ENCODE peak calls at places on chromosomes 4 and X, in ten cellular contexts. One of them, this sample, is unnamed.
A peak's percentile ranks its signal among the peaks of the same experiment; 100 is the strongest.

GRCh38 chr4:12555011-12555410 is 929.1 kb downstream of the RAB28 start:
- DNase-seq in stimulated activated CD8-positive, alpha-beta memory T cell treated with anti-CD3 and anti-CD28 coated beads, Interleukin-4, amount 100 ng/mL, for 24 hours: no peak
- DNase-seq in memory B cell: no peak
- DNase-seq in NCI-H1092: no peak
- DNase-seq in activated gamma-delta T cell: no peak
- DNase-seq in foreskin keratinocyte: peak; percentile 15
- DNase-seq in HCEC 1CT: no peak
- DNase-seq in cerebellar nuclear complex: no peak
- DNase-seq in RWPE1: peak; percentile 3
- DNase-seq in stimulated activated naive CD8-positive, alpha-beta T cell treated with anti-CD3 and anti-CD28 coated beads, Interleukin-15, Interleukin-2, amounts not matched to agents 100 U/mL and 50 U/mL, for 24 hours: no peak
- DNase-seq in this sample: no peak

GRCh38 chr4:12445711-12446110 is 1017.0 kb upstream of the HS3ST1 start:
- DNase-seq in stimulated activated CD8-positive, alpha-beta memory T cell treated with anti-CD3 and anti-CD28 coated beads, Interleukin-4, amount 100 ng/mL, for 24 hours: no peak
- DNase-seq in memory B cell: no peak
- DNase-seq in NCI-H1092: no peak
- DNase-seq in activated gamma-delta T cell: no peak
- DNase-seq in foreskin keratinocyte: no peak
- DNase-seq in HCEC 1CT: no peak
- DNase-seq in cerebellar nuclear complex: no peak
- DNase-seq in RWPE1: no peak
- DNase-seq in stimulated activated naive CD8-positive, alpha-beta T cell treated with anti-CD3 and anti-CD28 coated beads, Interleukin-15, Interleukin-2, amounts not matched to agents 100 U/mL and 50 U/mL, for 24 hours: no peak
- DNase-seq in this sample: no peak

GRCh38 chr4:52574036-52574435 is 85.1 kb downstream of the USP46 start:
- DNase-seq in stimulated activated CD8-positive, alpha-beta memory T cell treated with anti-CD3 and anti-CD28 coated beads, Interleukin-4, amount 100 ng/mL, for 24 hours: no peak
- DNase-seq in memory B cell: no peak
- DNase-seq in NCI-H1092: no peak
- DNase-seq in activated gamma-delta T cell: no peak
- DNase-seq in foreskin keratinocyte: peak; percentile 31
- DNase-seq in HCEC 1CT: peak; percentile 4
- DNase-seq in cerebellar nuclear complex: no peak
- DNase-seq in RWPE1: no peak
- DNase-seq in stimulated activated naive CD8-positive, alpha-beta T cell treated with anti-CD3 and anti-CD28 coated beads, Interleukin-15, Interleukin-2, amounts not matched to agents 100 U/mL and 50 U/mL, for 24 hours: no peak
- DNase-seq in this sample: no peak

GRCh38 chr4:146202665-146203064 is 11.7 kb upstream of the REELD1 start:
- DNase-seq in stimulated activated CD8-positive, alpha-beta memory T cell treated with anti-CD3 and anti-CD28 coated beads, Interleukin-4, amount 100 ng/mL, for 24 hours: no peak
- DNase-seq in memory B cell: no peak
- DNase-seq in NCI-H1092: no peak
- DNase-seq in activated gamma-delta T cell: no peak
- DNase-seq in foreskin keratinocyte: no peak
- DNase-seq in HCEC 1CT: no peak
- DNase-seq in cerebellar nuclear complex: no peak
- DNase-seq in RWPE1: no peak
- DNase-seq in stimulated activated naive CD8-positive, alpha-beta T cell treated with anti-CD3 and anti-CD28 coated beads, Interleukin-15, Interleukin-2, amounts not matched to agents 100 U/mL and 50 U/mL, for 24 hours: no peak
- DNase-seq in this sample: no peak

GRCh38 chr4:2484993-2485392 is 16.1 kb downstream of the RNF4 start:
- DNase-seq in stimulated activated CD8-positive, alpha-beta memory T cell treated with anti-CD3 and anti-CD28 coated beads, Interleukin-4, amount 100 ng/mL, for 24 hours: peak; percentile 34
- DNase-seq in memory B cell: peak; percentile 81
- DNase-seq in NCI-H1092: no peak
- DNase-seq in activated gamma-delta T cell: peak; percentile 16
- DNase-seq in foreskin keratinocyte: no peak
- DNase-seq in HCEC 1CT: no peak
- DNase-seq in cerebellar nuclear complex: no peak
- DNase-seq in RWPE1: no peak
- DNase-seq in stimulated activated naive CD8-positive, alpha-beta T cell treated with anti-CD3 and anti-CD28 coated beads, Interleukin-15, Interleukin-2, amounts not matched to agents 100 U/mL and 50 U/mL, for 24 hours: peak; percentile 58
- DNase-seq in this sample: peak; percentile 80

GRCh38 chrX:54029543-54030143 is 14.6 kb downstream of the PHF8 start:
- DNase-seq in stimulated activated CD8-positive, alpha-beta memory T cell treated with anti-CD3 and anti-CD28 coated beads, Interleukin-4, amount 100 ng/mL, for 24 hours: no peak
- DNase-seq in memory B cell: no peak
- DNase-seq in NCI-H1092: peak; percentile 28
- DNase-seq in activated gamma-delta T cell: no peak
- DNase-seq in foreskin keratinocyte: peak; percentile 28
- DNase-seq in HCEC 1CT: no peak
- DNase-seq in cerebellar nuclear complex: no peak
- DNase-seq in RWPE1: peak; percentile 16
- DNase-seq in stimulated activated naive CD8-positive, alpha-beta T cell treated with anti-CD3 and anti-CD28 coated beads, Interleukin-15, Interleukin-2, amounts not matched to agents 100 U/mL and 50 U/mL, for 24 hours: no peak
- DNase-seq in this sample: no peak

GRCh38 chr4:130210871-130211270 is 1114.9 kb downstream of the C4orf33 start:
- DNase-seq in stimulated activated CD8-positive, alpha-beta memory T cell treated with anti-CD3 and anti-CD28 coated beads, Interleukin-4, amount 100 ng/mL, for 24 hours: no peak
- DNase-seq in memory B cell: no peak
- DNase-seq in NCI-H1092: no peak
- DNase-seq in activated gamma-delta T cell: no peak
- DNase-seq in foreskin keratinocyte: peak; percentile 80
- DNase-seq in HCEC 1CT: peak; percentile 74
- DNase-seq in cerebellar nuclear complex: no peak
- DNase-seq in RWPE1: peak; percentile 13
- DNase-seq in stimulated activated naive CD8-positive, alpha-beta T cell treated with anti-CD3 and anti-CD28 coated beads, Interleukin-15, Interleukin-2, amounts not matched to agents 100 U/mL and 50 U/mL, for 24 hours: no peak
- DNase-seq in this sample: no peak

GRCh38 chrX:122220644-122221373 is 963.3 kb upstream of the GRIA3 start:
- DNase-seq in stimulated activated CD8-positive, alpha-beta memory T cell treated with anti-CD3 and anti-CD28 coated beads, Interleukin-4, amount 100 ng/mL, for 24 hours: no peak
- DNase-seq in memory B cell: no peak
- DNase-seq in NCI-H1092: no peak
- DNase-seq in activated gamma-delta T cell: no peak
- DNase-seq in foreskin keratinocyte: no peak
- DNase-seq in HCEC 1CT: no peak
- DNase-seq in cerebellar nuclear complex: no peak
- DNase-seq in RWPE1: no peak
- DNase-seq in stimulated activated naive CD8-positive, alpha-beta T cell treated with anti-CD3 and anti-CD28 coated beads, Interleukin-15, Interleukin-2, amounts not matched to agents 100 U/mL and 50 U/mL, for 24 hours: no peak
- DNase-seq in this sample: no peak

GRCh38 chrX:11105080-11105479 is 6.1 kb upstream of the HCCS start:
- DNase-seq in stimulated activated CD8-positive, alpha-beta memory T cell treated with anti-CD3 and anti-CD28 coated beads, Interleukin-4, amount 100 ng/mL, for 24 hours: no peak
- DNase-seq in memory B cell: no peak
- DNase-seq in NCI-H1092: no peak
- DNase-seq in activated gamma-delta T cell: no peak
- DNase-seq in foreskin keratinocyte: peak; percentile 76
- DNase-seq in HCEC 1CT: peak; percentile 50
- DNase-seq in cerebellar nuclear complex: no peak
- DNase-seq in RWPE1: peak; percentile 56
- DNase-seq in stimulated activated naive CD8-positive, alpha-beta T cell treated with anti-CD3 and anti-CD28 coated beads, Interleukin-15, Interleukin-2, amounts not matched to agents 100 U/mL and 50 U/mL, for 24 hours: no peak
- DNase-seq in this sample: no peak

GRCh38 chrX:71067727-71068051 is 445 bp downstream of the SNX12 start:
- DNase-seq in stimulated activated CD8-positive, alpha-beta memory T cell treated with anti-CD3 and anti-CD28 coated beads, Interleukin-4, amount 100 ng/mL, for 24 hours: no peak
- DNase-seq in memory B cell: no peak
- DNase-seq in NCI-H1092: no peak
- DNase-seq in activated gamma-delta T cell: no peak
- DNase-seq in foreskin keratinocyte: no peak
- DNase-seq in HCEC 1CT: no peak
- DNase-seq in cerebellar nuclear complex: peak; percentile 31
- DNase-seq in RWPE1: no peak
- DNase-seq in stimulated activated naive CD8-positive, alpha-beta T cell treated with anti-CD3 and anti-CD28 coated beads, Interleukin-15, Interleukin-2, amounts not matched to agents 100 U/mL and 50 U/mL, for 24 hours: no peak
- DNase-seq in this sample: no peak

GRCh38 chr4:123809864-123810263 is 413.3 kb downstream of the SPRY1 start:
- DNase-seq in stimulated activated CD8-positive, alpha-beta memory T cell treated with anti-CD3 and anti-CD28 coated beads, Interleukin-4, amount 100 ng/mL, for 24 hours: no peak
- DNase-seq in memory B cell: no peak
- DNase-seq in NCI-H1092: no peak
- DNase-seq in activated gamma-delta T cell: no peak
- DNase-seq in foreskin keratinocyte: no peak
- DNase-seq in HCEC 1CT: no peak
- DNase-seq in cerebellar nuclear complex: no peak
- DNase-seq in RWPE1: no peak
- DNase-seq in stimulated activated naive CD8-positive, alpha-beta T cell treated with anti-CD3 and anti-CD28 coated beads, Interleukin-15, Interleukin-2, amounts not matched to agents 100 U/mL and 50 U/mL, for 24 hours: no peak
- DNase-seq in this sample: no peak

GRCh38 chrX:73215263-73215662 is 612 bp upstream of the NAP1L2 start:
- DNase-seq in stimulated activated CD8-positive, alpha-beta memory T cell treated with anti-CD3 and anti-CD28 coated beads, Interleukin-4, amount 100 ng/mL, for 24 hours: no peak
- DNase-seq in memory B cell: no peak
- DNase-seq in NCI-H1092: no peak
- DNase-seq in activated gamma-delta T cell: no peak
- DNase-seq in foreskin keratinocyte: no peak
- DNase-seq in HCEC 1CT: no peak
- DNase-seq in cerebellar nuclear complex: no peak
- DNase-seq in RWPE1: no peak
- DNase-seq in stimulated activated naive CD8-positive, alpha-beta T cell treated with anti-CD3 and anti-CD28 coated beads, Interleukin-15, Interleukin-2, amounts not matched to agents 100 U/mL and 50 U/mL, for 24 hours: no peak
- DNase-seq in this sample: peak; percentile 9

GRCh38 chr4:32826169-32826568 is 2106.0 kb downstream of the PCDH7 start:
- DNase-seq in stimulated activated CD8-positive, alpha-beta memory T cell treated with anti-CD3 and anti-CD28 coated beads, Interleukin-4, amount 100 ng/mL, for 24 hours: no peak
- DNase-seq in memory B cell: no peak
- DNase-seq in NCI-H1092: no peak
- DNase-seq in activated gamma-delta T cell: no peak
- DNase-seq in foreskin keratinocyte: peak; percentile 19
- DNase-seq in HCEC 1CT: no peak
- DNase-seq in cerebellar nuclear complex: no peak
- DNase-seq in RWPE1: no peak
- DNase-seq in stimulated activated naive CD8-positive, alpha-beta T cell treated with anti-CD3 and anti-CD28 coated beads, Interleukin-15, Interleukin-2, amounts not matched to agents 100 U/mL and 50 U/mL, for 24 hours: no peak
- DNase-seq in this sample: no peak

GRCh38 chr4:19735012-19735411 is 516.7 kb upstream of the SLIT2 start:
- DNase-seq in stimulated activated CD8-positive, alpha-beta memory T cell treated with anti-CD3 and anti-CD28 coated beads, Interleukin-4, amount 100 ng/mL, for 24 hours: no peak
- DNase-seq in memory B cell: no peak
- DNase-seq in NCI-H1092: no peak
- DNase-seq in activated gamma-delta T cell: no peak
- DNase-seq in foreskin keratinocyte: no peak
- DNase-seq in HCEC 1CT: no peak
- DNase-seq in cerebellar nuclear complex: no peak
- DNase-seq in RWPE1: no peak
- DNase-seq in stimulated activated naive CD8-positive, alpha-beta T cell treated with anti-CD3 and anti-CD28 coated beads, Interleukin-15, Interleukin-2, amounts not matched to agents 100 U/mL and 50 U/mL, for 24 hours: no peak
- DNase-seq in this sample: no peak

GRCh38 chr4:168434993-168435392 is 45.3 kb downstream of the DDX60L start:
- DNase-seq in stimulated activated CD8-positive, alpha-beta memory T cell treated with anti-CD3 and anti-CD28 coated beads, Interleukin-4, amount 100 ng/mL, for 24 hours: no peak
- DNase-seq in memory B cell: no peak
- DNase-seq in NCI-H1092: no peak
- DNase-seq in activated gamma-delta T cell: no peak
- DNase-seq in foreskin keratinocyte: no peak
- DNase-seq in HCEC 1CT: no peak
- DNase-seq in cerebellar nuclear complex: no peak
- DNase-seq in RWPE1: no peak
- DNase-seq in stimulated activated naive CD8-positive, alpha-beta T cell treated with anti-CD3 and anti-CD28 coated beads, Interleukin-15, Interleukin-2, amounts not matched to agents 100 U/mL and 50 U/mL, for 24 hours: no peak
- DNase-seq in this sample: no peak

GRCh38 chrX:33336783-33337182 is 125.4 kb upstream of the DMD start:
- DNase-seq in stimulated activated CD8-positive, alpha-beta memory T cell treated with anti-CD3 and anti-CD28 coated beads, Interleukin-4, amount 100 ng/mL, for 24 hours: no peak
- DNase-seq in memory B cell: no peak
- DNase-seq in NCI-H1092: no peak
- DNase-seq in activated gamma-delta T cell: no peak
- DNase-seq in foreskin keratinocyte: peak; percentile 26
- DNase-seq in HCEC 1CT: peak; percentile 49
- DNase-seq in cerebellar nuclear complex: no peak
- DNase-seq in RWPE1: peak; percentile 3
- DNase-seq in stimulated activated naive CD8-positive, alpha-beta T cell treated with anti-CD3 and anti-CD28 coated beads, Interleukin-15, Interleukin-2, amounts not matched to agents 100 U/mL and 50 U/mL, for 24 hours: no peak
- DNase-seq in this sample: no peak

GRCh38 chr4:99234331-99235010 is 15.4 kb upstream of the ADH6 start:
- DNase-seq in stimulated activated CD8-positive, alpha-beta memory T cell treated with anti-CD3 and anti-CD28 coated beads, Interleukin-4, amount 100 ng/mL, for 24 hours: no peak
- DNase-seq in memory B cell: no peak
- DNase-seq in NCI-H1092: no peak
- DNase-seq in activated gamma-delta T cell: no peak
- DNase-seq in foreskin keratinocyte: no peak
- DNase-seq in HCEC 1CT: no peak
- DNase-seq in cerebellar nuclear complex: no peak
- DNase-seq in RWPE1: no peak
- DNase-seq in stimulated activated naive CD8-positive, alpha-beta T cell treated with anti-CD3 and anti-CD28 coated beads, Interleukin-15, Interleukin-2, amounts not matched to agents 100 U/mL and 50 U/mL, for 24 hours: no peak
- DNase-seq in this sample: no peak

GRCh38 chrX:20680998-20681397 is 414.3 kb upstream of the RPS6KA3 start:
- DNase-seq in stimulated activated CD8-positive, alpha-beta memory T cell treated with anti-CD3 and anti-CD28 coated beads, Interleukin-4, amount 100 ng/mL, for 24 hours: no peak
- DNase-seq in memory B cell: no peak
- DNase-seq in NCI-H1092: no peak
- DNase-seq in activated gamma-delta T cell: no peak
- DNase-seq in foreskin keratinocyte: peak; percentile 1
- DNase-seq in HCEC 1CT: no peak
- DNase-seq in cerebellar nuclear complex: no peak
- DNase-seq in RWPE1: no peak
- DNase-seq in stimulated activated naive CD8-positive, alpha-beta T cell treated with anti-CD3 and anti-CD28 coated beads, Interleukin-15, Interleukin-2, amounts not matched to agents 100 U/mL and 50 U/mL, for 24 hours: no peak
- DNase-seq in this sample: no peak

GRCh38 chr4:85686398-85686797 is 211.4 kb downstream of the ARHGAP24 start:
- DNase-seq in stimulated activated CD8-positive, alpha-beta memory T cell treated with anti-CD3 and anti-CD28 coated beads, Interleukin-4, amount 100 ng/mL, for 24 hours: no peak
- DNase-seq in memory B cell: no peak
- DNase-seq in NCI-H1092: no peak
- DNase-seq in activated gamma-delta T cell: no peak
- DNase-seq in foreskin keratinocyte: no peak
- DNase-seq in HCEC 1CT: no peak
- DNase-seq in cerebellar nuclear complex: no peak
- DNase-seq in RWPE1: no peak
- DNase-seq in stimulated activated naive CD8-positive, alpha-beta T cell treated with anti-CD3 and anti-CD28 coated beads, Interleukin-15, Interleukin-2, amounts not matched to agents 100 U/mL and 50 U/mL, for 24 hours: no peak
- DNase-seq in this sample: no peak

GRCh38 chr4:156303708-156304107 is 350.0 kb upstream of the CTSO start:
- DNase-seq in stimulated activated CD8-positive, alpha-beta memory T cell treated with anti-CD3 and anti-CD28 coated beads, Interleukin-4, amount 100 ng/mL, for 24 hours: no peak
- DNase-seq in memory B cell: no peak
- DNase-seq in NCI-H1092: peak; percentile 51
- DNase-seq in activated gamma-delta T cell: no peak
- DNase-seq in foreskin keratinocyte: no peak
- DNase-seq in HCEC 1CT: no peak
- DNase-seq in cerebellar nuclear complex: no peak
- DNase-seq in RWPE1: no peak
- DNase-seq in stimulated activated naive CD8-positive, alpha-beta T cell treated with anti-CD3 and anti-CD28 coated beads, Interleukin-15, Interleukin-2, amounts not matched to agents 100 U/mL and 50 U/mL, for 24 hours: no peak
- DNase-seq in this sample: no peak

GRCh38 chr4:130636486-130636885 is 1540.5 kb downstream of the C4orf33 start:
- DNase-seq in stimulated activated CD8-positive, alpha-beta memory T cell treated with anti-CD3 and anti-CD28 coated beads, Interleukin-4, amount 100 ng/mL, for 24 hours: no peak
- DNase-seq in memory B cell: no peak
- DNase-seq in NCI-H1092: no peak
- DNase-seq in activated gamma-delta T cell: no peak
- DNase-seq in foreskin keratinocyte: no peak
- DNase-seq in HCEC 1CT: no peak
- DNase-seq in cerebellar nuclear complex: no peak
- DNase-seq in RWPE1: no peak
- DNase-seq in stimulated activated naive CD8-positive, alpha-beta T cell treated with anti-CD3 and anti-CD28 coated beads, Interleukin-15, Interleukin-2, amounts not matched to agents 100 U/mL and 50 U/mL, for 24 hours: no peak
- DNase-seq in this sample: no peak

GRCh38 chr4:180152831-180153230 is 2090.4 kb upstream of the TENM3 start:
- DNase-seq in stimulated activated CD8-positive, alpha-beta memory T cell treated with anti-CD3 and anti-CD28 coated beads, Interleukin-4, amount 100 ng/mL, for 24 hours: no peak
- DNase-seq in memory B cell: no peak
- DNase-seq in NCI-H1092: no peak
- DNase-seq in activated gamma-delta T cell: no peak
- DNase-seq in foreskin keratinocyte: no peak
- DNase-seq in HCEC 1CT: no peak
- DNase-seq in cerebellar nuclear complex: no peak
- DNase-seq in RWPE1: no peak
- DNase-seq in stimulated activated naive CD8-positive, alpha-beta T cell treated with anti-CD3 and anti-CD28 coated beads, Interleukin-15, Interleukin-2, amounts not matched to agents 100 U/mL and 50 U/mL, for 24 hours: no peak
- DNase-seq in this sample: no peak

GRCh38 chr4:138392751-138393308 is 150.7 kb upstream of the SLC7A11 start:
- DNase-seq in stimulated activated CD8-positive, alpha-beta memory T cell treated with anti-CD3 and anti-CD28 coated beads, Interleukin-4, amount 100 ng/mL, for 24 hours: no peak
- DNase-seq in memory B cell: no peak
- DNase-seq in NCI-H1092: no peak
- DNase-seq in activated gamma-delta T cell: no peak
- DNase-seq in foreskin keratinocyte: no peak
- DNase-seq in HCEC 1CT: no peak
- DNase-seq in cerebellar nuclear complex: no peak
- DNase-seq in RWPE1: no peak
- DNase-seq in stimulated activated naive CD8-positive, alpha-beta T cell treated with anti-CD3 and anti-CD28 coated beads, Interleukin-15, Interleukin-2, amounts not matched to agents 100 U/mL and 50 U/mL, for 24 hours: no peak
- DNase-seq in this sample: no peak

GRCh38 chr4:187602339-187603092 is 393.1 kb upstream of the ZFP42 start:
- DNase-seq in stimulated activated CD8-positive, alpha-beta memory T cell treated with anti-CD3 and anti-CD28 coated beads, Interleukin-4, amount 100 ng/mL, for 24 hours: no peak
- DNase-seq in memory B cell: no peak
- DNase-seq in NCI-H1092: no peak
- DNase-seq in activated gamma-delta T cell: no peak
- DNase-seq in foreskin keratinocyte: peak; percentile 88
- DNase-seq in HCEC 1CT: peak; percentile 59
- DNase-seq in cerebellar nuclear complex: no peak
- DNase-seq in RWPE1: peak; percentile 20
- DNase-seq in stimulated activated naive CD8-positive, alpha-beta T cell treated with anti-CD3 and anti-CD28 coated beads, Interleukin-15, Interleukin-2, amounts not matched to agents 100 U/mL and 50 U/mL, for 24 hours: no peak
- DNase-seq in this sample: no peak

GRCh38 chrX:24870143-24870542 is 145.6 kb downstream of the ARX start:
- DNase-seq in stimulated activated CD8-positive, alpha-beta memory T cell treated with anti-CD3 and anti-CD28 coated beads, Interleukin-4, amount 100 ng/mL, for 24 hours: no peak
- DNase-seq in memory B cell: no peak
- DNase-seq in NCI-H1092: no peak
- DNase-seq in activated gamma-delta T cell: no peak
- DNase-seq in foreskin keratinocyte: peak; percentile 16
- DNase-seq in HCEC 1CT: peak; percentile 40
- DNase-seq in cerebellar nuclear complex: no peak
- DNase-seq in RWPE1: no peak
- DNase-seq in stimulated activated naive CD8-positive, alpha-beta T cell treated with anti-CD3 and anti-CD28 coated beads, Interleukin-15, Interleukin-2, amounts not matched to agents 100 U/mL and 50 U/mL, for 24 hours: no peak
- DNase-seq in this sample: no peak

GRCh38 chrX:29666361-29666760 is 549.0 kb upstream of the MAGEB2 start:
- DNase-seq in stimulated activated CD8-positive, alpha-beta memory T cell treated with anti-CD3 and anti-CD28 coated beads, Interleukin-4, amount 100 ng/mL, for 24 hours: no peak
- DNase-seq in memory B cell: no peak
- DNase-seq in NCI-H1092: no peak
- DNase-seq in activated gamma-delta T cell: no peak
- DNase-seq in foreskin keratinocyte: no peak
- DNase-seq in HCEC 1CT: no peak
- DNase-seq in cerebellar nuclear complex: no peak
- DNase-seq in RWPE1: no peak
- DNase-seq in stimulated activated naive CD8-positive, alpha-beta T cell treated with anti-CD3 and anti-CD28 coated beads, Interleukin-15, Interleukin-2, amounts not matched to agents 100 U/mL and 50 U/mL, for 24 hours: no peak
- DNase-seq in this sample: no peak

GRCh38 chr4:6275898-6276563 is 6.4 kb downstream of the WFS1 start:
- DNase-seq in stimulated activated CD8-positive, alpha-beta memory T cell treated with anti-CD3 and anti-CD28 coated beads, Interleukin-4, amount 100 ng/mL, for 24 hours: no peak
- DNase-seq in memory B cell: no peak
- DNase-seq in NCI-H1092: no peak
- DNase-seq in activated gamma-delta T cell: no peak
- DNase-seq in foreskin keratinocyte: no peak
- DNase-seq in HCEC 1CT: no peak
- DNase-seq in cerebellar nuclear complex: no peak
- DNase-seq in RWPE1: no peak
- DNase-seq in stimulated activated naive CD8-positive, alpha-beta T cell treated with anti-CD3 and anti-CD28 coated beads, Interleukin-15, Interleukin-2, amounts not matched to agents 100 U/mL and 50 U/mL, for 24 hours: no peak
- DNase-seq in this sample: no peak

GRCh38 chrX:40012039-40012799 is 85.5 kb downstream of the BCOR start:
- DNase-seq in stimulated activated CD8-positive, alpha-beta memory T cell treated with anti-CD3 and anti-CD28 coated beads, Interleukin-4, amount 100 ng/mL, for 24 hours: no peak
- DNase-seq in memory B cell: no peak
- DNase-seq in NCI-H1092: peak; percentile 37
- DNase-seq in activated gamma-delta T cell: no peak
- DNase-seq in foreskin keratinocyte: no peak
- DNase-seq in HCEC 1CT: peak; percentile 28
- DNase-seq in cerebellar nuclear complex: no peak
- DNase-seq in RWPE1: peak; percentile 18
- DNase-seq in stimulated activated naive CD8-positive, alpha-beta T cell treated with anti-CD3 and anti-CD28 coated beads, Interleukin-15, Interleukin-2, amounts not matched to agents 100 U/mL and 50 U/mL, for 24 hours: peak; percentile 24
- DNase-seq in this sample: no peak

This sample was measured in activated CD4-positive, alpha-beta memory T cell treated with anti-CD3 and anti-CD28 coated beads for 36 hours.